ENCODE peak calls at places on chromosome 19, in seven cellular contexts. A is head of caudate nucleus, R is thoracic aorta, B is psoas muscle, H is posterior vena cava, S is NCI-H2171, O is hepatic stellate cell. E is an unnamed sample.

GRCh38 chr19:1860133-1860775 is 3.1 kb downstream of the KLF16 start:
- DNase-seq in A (peak), R (no peak), B (peak), H (no peak), S (peak), O (peak), E (no peak)

GRCh38 chr19:5104871-5105351 is 136.0 kb downstream of the KDM4B start:
- DNase-seq in A (no peak), R (no peak), B (no peak), H (no peak), S (no peak), O (no peak), E (no peak)

GRCh38 chr19:18586311-18586710 is 2.3 kb upstream of the REX1BD start:
- DNase-seq in A (no peak), R (no peak), B (no peak), H (no peak), S (no peak), O (no peak), E (no peak)

GRCh38 chr19:35704218-35704617 is at the start of gene ZBTB32:
- DNase-seq in A (no peak), R (no peak), B (no peak), H (no peak), S (no peak), O (peak), E (no peak)

GRCh38 chr19:31125071-31125470 is 224.2 kb downstream of the TSHZ3 start:
- DNase-seq in A (no peak), R (no peak), B (no peak), H (peak), S (no peak), O (no peak), E (no peak)

GRCh38 chr19:24099829-24100228 is 12.8 kb downstream of the ZNF254 start:
- DNase-seq in A (no peak), R (no peak), B (no peak), H (no peak), S (no peak), O (no peak), E (no peak)

GRCh38 chr19:12293771-12294307 is 844 bp downstream of the ZNF44 start:
- DNase-seq in A (peak), R (no peak), B (peak), H (peak), S (no peak), O (peak), E (peak)

GRCh38 chr19:33022472-33023116 is 42.1 kb downstream of the RHPN2 start:
- DNase-seq in A (no peak), R (no peak), B (no peak), H (no peak), S (no peak), O (no peak), E (no peak)

GRCh38 chr19:40398417-40399056 is 8.6 kb upstream of the HIPK4 start:
- DNase-seq in A (peak), R (no peak), B (no peak), H (no peak), S (no peak), O (no peak), E (no peak)

GRCh38 chr19:1237754-1238372 is at the start of gene CBARP:
- DNase-seq in A (peak), R (no peak), B (peak), H (no peak), S (peak), O (peak), E (no peak)